ENCODE peak calls at places on chromosomes 11 and 22, in eight cellular contexts. O is anterior cingulate cortex; V is stimulated activated CD4-positive, alpha-beta T cell treated with anti-CD3 and anti-CD28 coated beads, TNF-alpha, amount 100 ng/mL, for 48 hours; X is naive thymus-derived CD8-positive, alpha-beta T cell; B is MM.1S; M is A172; F is stimulated activated naive CD8-positive, alpha-beta T cell treated with anti-CD3 and anti-CD28 coated beads, Interleukin-15, amount 100 ng/mL, for 72 hours; D is WTC11. S is an unnamed sample.

GRCh38 chr22:19710769-19711106 is 3.6 kb upstream of the SEPTIN5 start:
- DNase-seq in O (no peak), V (no peak), X (no peak), B (no peak), M (no peak), F (no peak), D (peak), S (no peak)

GRCh38 chr11:12856338-12856737 is 152.8 kb upstream of the RASSF10 start:
- DNase-seq in O (no peak), V (no peak), X (no peak), B (no peak), M (no peak), F (no peak), D (no peak), S (no peak)

GRCh38 chr22:48039326-48039725 is 1276.9 kb downstream of the TBC1D22A start:
- DNase-seq in O (no peak), V (no peak), X (no peak), B (no peak), M (no peak), F (no peak), D (no peak), S (no peak)

GRCh38 chr22:20956258-20957117 is 10.6 kb upstream of the AIFM3 start:
- DNase-seq in O (no peak), V (no peak), X (no peak), B (no peak), M (no peak), F (no peak), D (peak), S (no peak)

GRCh38 chr11:117412176-117412575 is 84.5 kb downstream of the CEP164 start:
- DNase-seq in O (no peak), V (no peak), X (no peak), B (no peak), M (no peak), F (no peak), D (no peak), S (no peak)

GRCh38 chr11:34492806-34493414 is 20.7 kb downstream of the ELF5 start:
- DNase-seq in O (peak), V (no peak), X (no peak), B (peak), M (peak), F (peak), D (peak), S (peak)

GRCh38 chr11:2769779-2770555 is 70.2 kb upstream of the KCNQ1OT1 start:
- DNase-seq in O (no peak), V (no peak), X (peak), B (no peak), M (no peak), F (no peak), D (peak), S (no peak)

GRCh38 chr11:115244758-115245157 is 259.5 kb downstream of the CADM1 start:
- DNase-seq in O (peak), V (no peak), X (no peak), B (no peak), M (no peak), F (no peak), D (no peak), S (no peak)

GRCh38 chr11:110470716-110471115 is 41.0 kb downstream of the FDX1 start:
- DNase-seq in O (no peak), V (no peak), X (no peak), B (no peak), M (no peak), F (no peak), D (no peak), S (no peak)

GRCh38 chr22:46902998-46903916 is 140.8 kb downstream of the TBC1D22A start:
- DNase-seq in O (no peak), V (no peak), X (no peak), B (no peak), M (no peak), F (no peak), D (peak), S (no peak)